ENCODE peak calls at places on chromosome 20, in seven cellular contexts. One of them, this sample, is unnamed.

GRCh38 chr20:56807118-56807517 is 178.0 kb downstream of the TFAP2C start:
- DNase-seq in GM23338: no peak
- DNase-seq in colonic mucosa: no peak
- DNase-seq in foreskin keratinocyte: no peak
- DNase-seq in coronary artery: no peak
- DNase-seq in HFFc6: no peak
- DNase-seq in lower lobe of right lung: no peak
- DNase-seq in this sample: no peak

GRCh38 chr20:6731951-6732580 is 35.4 kb upstream of the BMP2 start:
- DNase-seq in GM23338: no peak
- DNase-seq in colonic mucosa: no peak
- DNase-seq in foreskin keratinocyte: no peak
- DNase-seq in coronary artery: no peak
- DNase-seq in HFFc6: no peak
- DNase-seq in lower lobe of right lung: peak; percentile 48
- DNase-seq in this sample: no peak

GRCh38 chr20:37823276-37823980 is 79.5 kb upstream of the VSTM2L start:
- DNase-seq in GM23338: peak; percentile 33
- DNase-seq in colonic mucosa: no peak
- DNase-seq in foreskin keratinocyte: peak; percentile 42
- DNase-seq in coronary artery: no peak
- DNase-seq in HFFc6: no peak
- DNase-seq in lower lobe of right lung: no peak
- DNase-seq in this sample: no peak

GRCh38 chr20:38245753-38246152 is 14.8 kb downstream of the KIAA1755 start:
- DNase-seq in GM23338: no peak
- DNase-seq in colonic mucosa: no peak
- DNase-seq in foreskin keratinocyte: no peak
- DNase-seq in coronary artery: no peak
- DNase-seq in HFFc6: no peak
- DNase-seq in lower lobe of right lung: no peak
- DNase-seq in this sample: no peak

GRCh38 chr20:52219441-52219840 is 27.9 kb upstream of the ZFP64 start:
- DNase-seq in GM23338: peak; percentile 67
- DNase-seq in colonic mucosa: peak; percentile 29
- DNase-seq in foreskin keratinocyte: no peak
- DNase-seq in coronary artery: no peak
- DNase-seq in HFFc6: no peak
- DNase-seq in lower lobe of right lung: no peak
- DNase-seq in this sample: peak; percentile 22

GRCh38 chr20:49583669-49584417 is 15.9 kb upstream of the PTGIS start:
- DNase-seq in GM23338: no peak
- DNase-seq in colonic mucosa: peak; percentile 68
- DNase-seq in foreskin keratinocyte: no peak
- DNase-seq in coronary artery: peak; percentile 93
- DNase-seq in HFFc6: peak; percentile 44
- DNase-seq in lower lobe of right lung: peak; percentile 56
- DNase-seq in this sample: peak; percentile 31

GRCh38 chr20:21615617-21616080 is 89.8 kb upstream of the PAX1 start:
- DNase-seq in GM23338: peak; percentile 81
- DNase-seq in colonic mucosa: peak; percentile 36
- DNase-seq in foreskin keratinocyte: peak; percentile 27
- DNase-seq in coronary artery: no peak
- DNase-seq in HFFc6: peak; percentile 43
- DNase-seq in lower lobe of right lung: peak; percentile 55
- DNase-seq in this sample: peak; percentile 60

GRCh38 chr20:36248836-36249235 is 12.6 kb downstream of the AAR2 start:
- DNase-seq in GM23338: no peak
- DNase-seq in colonic mucosa: no peak
- DNase-seq in foreskin keratinocyte: no peak
- DNase-seq in coronary artery: no peak
- DNase-seq in HFFc6: no peak
- DNase-seq in lower lobe of right lung: no peak
- DNase-seq in this sample: no peak

GRCh38 chr20:41734506-41734945 is 116.3 kb upstream of the CHD6 start:
- DNase-seq in GM23338: peak; percentile 78
- DNase-seq in colonic mucosa: peak; percentile 48
- DNase-seq in foreskin keratinocyte: peak; percentile 28
- DNase-seq in coronary artery: no peak
- DNase-seq in HFFc6: peak; percentile 34
- DNase-seq in lower lobe of right lung: peak; percentile 45
- DNase-seq in this sample: peak; percentile 55

GRCh38 chr20:63055575-63056235 is 48.9 kb upstream of the BHLHE23 start:
- DNase-seq in GM23338: no peak
- DNase-seq in colonic mucosa: no peak
- DNase-seq in foreskin keratinocyte: no peak
- DNase-seq in coronary artery: peak; percentile 55
- DNase-seq in HFFc6: no peak
- DNase-seq in lower lobe of right lung: peak; percentile 41
- DNase-seq in this sample: no peak

GRCh38 chr20:40562031-40562430 is 127.0 kb downstream of the MAFB start:
- DNase-seq in GM23338: no peak
- DNase-seq in colonic mucosa: peak; percentile 48
- DNase-seq in foreskin keratinocyte: peak; percentile 23
- DNase-seq in coronary artery: no peak
- DNase-seq in HFFc6: no peak
- DNase-seq in lower lobe of right lung: peak; percentile 78
- DNase-seq in this sample: no peak

GRCh38 chr20:47501483-47502270 is at the start of gene NCOA3:
- DNase-seq in GM23338: peak; percentile 99
- DNase-seq in colonic mucosa: peak; percentile 96
- DNase-seq in foreskin keratinocyte: peak; percentile 87
- DNase-seq in coronary artery: peak; percentile 90
- DNase-seq in HFFc6: peak; percentile 94
- DNase-seq in lower lobe of right lung: peak; percentile 98
- DNase-seq in this sample: peak; percentile 100
- TF ChIP-seq CTCF in GM23338: no peak
- TF ChIP-seq CTCF in colonic mucosa: peak; percentile 47
- TF ChIP-seq CTCF in foreskin keratinocyte: peak; percentile 57
- TF ChIP-seq CTCF in coronary artery: no peak
- TF ChIP-seq CTCF in HFFc6: peak; percentile 77
- TF ChIP-seq CTCF in lower lobe of right lung: peak; percentile 56
- TF ChIP-seq CTCF in this sample: peak; percentile 43

GRCh38 chr20:24915892-24916291 is 33.2 kb upstream of the CST7 start:
- DNase-seq in GM23338: no peak
- DNase-seq in colonic mucosa: peak; percentile 12
- DNase-seq in foreskin keratinocyte: no peak
- DNase-seq in coronary artery: no peak
- DNase-seq in HFFc6: no peak
- DNase-seq in lower lobe of right lung: no peak
- DNase-seq in this sample: no peak

GRCh38 chr20:24917797-24918578 is 31.1 kb upstream of the CST7 start:
- DNase-seq in GM23338: peak; percentile 92
- DNase-seq in colonic mucosa: peak; percentile 54
- DNase-seq in foreskin keratinocyte: peak; percentile 22
- DNase-seq in coronary artery: no peak
- DNase-seq in HFFc6: peak; percentile 25
- DNase-seq in lower lobe of right lung: peak; percentile 82
- DNase-seq in this sample: peak; percentile 77

GRCh38 chr20:24917056-24917455 is 32.0 kb upstream of the CST7 start:
- DNase-seq in GM23338: no peak
- DNase-seq in colonic mucosa: peak; percentile 2
- DNase-seq in foreskin keratinocyte: no peak
- DNase-seq in coronary artery: no peak
- DNase-seq in HFFc6: no peak
- DNase-seq in lower lobe of right lung: no peak
- DNase-seq in this sample: no peak

GRCh38 chr20:24916412-24916811 is 32.7 kb upstream of the CST7 start:
- DNase-seq in GM23338: no peak
- DNase-seq in colonic mucosa: peak; percentile 6
- DNase-seq in foreskin keratinocyte: no peak
- DNase-seq in coronary artery: no peak
- DNase-seq in HFFc6: no peak
- DNase-seq in lower lobe of right lung: no peak
- DNase-seq in this sample: no peak

DNA sequence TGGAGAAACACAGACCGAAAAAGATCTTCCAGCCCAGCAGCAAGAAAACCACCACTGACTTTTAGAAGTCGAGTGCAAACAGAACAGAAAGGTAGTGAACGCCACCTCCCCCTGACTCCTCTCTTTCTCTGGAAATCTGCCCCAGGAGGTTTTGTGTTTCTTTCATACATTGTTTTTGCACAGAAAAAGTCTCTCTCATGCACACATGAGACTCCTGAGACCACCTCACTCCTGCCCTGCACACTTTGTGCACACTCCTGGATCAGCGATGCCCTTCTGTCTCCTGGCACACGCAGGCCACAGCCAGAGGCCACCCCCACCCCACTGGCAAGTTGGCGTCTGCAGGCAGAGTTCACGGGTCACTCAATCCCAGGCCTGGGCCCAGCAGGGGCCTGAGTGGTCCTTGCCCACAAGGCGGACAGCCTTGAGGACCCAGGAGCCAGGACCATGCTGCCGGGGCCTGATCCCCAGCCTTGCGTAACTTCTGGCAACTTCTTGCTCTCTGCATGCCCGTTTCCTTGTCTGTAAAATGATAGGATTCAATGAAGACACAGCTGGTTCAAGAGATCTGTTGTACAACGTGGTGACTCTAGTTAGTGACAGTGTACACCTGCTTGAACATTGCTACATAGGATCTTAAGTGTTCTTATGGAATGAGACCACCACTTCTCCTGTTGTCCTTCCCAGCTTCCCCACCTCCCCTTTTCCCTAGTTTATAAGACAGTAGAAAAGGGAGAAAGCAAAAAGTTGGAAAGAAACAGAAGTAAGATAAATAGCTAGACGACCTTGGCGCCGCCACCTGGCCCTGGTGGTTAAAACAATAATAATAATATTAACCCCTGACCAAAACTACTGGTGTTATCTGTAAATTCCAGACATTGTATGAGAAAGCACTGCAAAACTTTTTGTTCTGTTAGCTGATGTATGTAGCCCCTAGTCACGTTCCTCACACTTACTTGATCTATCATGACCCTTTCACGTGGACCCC is 30.2 kb upstream of the CST7 start:
- DNase-seq in GM23338: no peak
- DNase-seq in colonic mucosa: peak; percentile 15
- DNase-seq in foreskin keratinocyte: no peak
- DNase-seq in coronary artery: no peak
- DNase-seq in HFFc6: no peak
- DNase-seq in lower lobe of right lung: no peak
- DNase-seq in this sample: no peak
- TF ChIP-seq CTCF in GM23338: no peak
- TF ChIP-seq CTCF in colonic mucosa: no peak
- TF ChIP-seq CTCF in foreskin keratinocyte: no peak
- TF ChIP-seq CTCF in coronary artery: no peak
- TF ChIP-seq CTCF in HFFc6: peak; percentile 68
- TF ChIP-seq CTCF in lower lobe of right lung: no peak
- TF ChIP-seq CTCF in this sample: no peak

DNA sequence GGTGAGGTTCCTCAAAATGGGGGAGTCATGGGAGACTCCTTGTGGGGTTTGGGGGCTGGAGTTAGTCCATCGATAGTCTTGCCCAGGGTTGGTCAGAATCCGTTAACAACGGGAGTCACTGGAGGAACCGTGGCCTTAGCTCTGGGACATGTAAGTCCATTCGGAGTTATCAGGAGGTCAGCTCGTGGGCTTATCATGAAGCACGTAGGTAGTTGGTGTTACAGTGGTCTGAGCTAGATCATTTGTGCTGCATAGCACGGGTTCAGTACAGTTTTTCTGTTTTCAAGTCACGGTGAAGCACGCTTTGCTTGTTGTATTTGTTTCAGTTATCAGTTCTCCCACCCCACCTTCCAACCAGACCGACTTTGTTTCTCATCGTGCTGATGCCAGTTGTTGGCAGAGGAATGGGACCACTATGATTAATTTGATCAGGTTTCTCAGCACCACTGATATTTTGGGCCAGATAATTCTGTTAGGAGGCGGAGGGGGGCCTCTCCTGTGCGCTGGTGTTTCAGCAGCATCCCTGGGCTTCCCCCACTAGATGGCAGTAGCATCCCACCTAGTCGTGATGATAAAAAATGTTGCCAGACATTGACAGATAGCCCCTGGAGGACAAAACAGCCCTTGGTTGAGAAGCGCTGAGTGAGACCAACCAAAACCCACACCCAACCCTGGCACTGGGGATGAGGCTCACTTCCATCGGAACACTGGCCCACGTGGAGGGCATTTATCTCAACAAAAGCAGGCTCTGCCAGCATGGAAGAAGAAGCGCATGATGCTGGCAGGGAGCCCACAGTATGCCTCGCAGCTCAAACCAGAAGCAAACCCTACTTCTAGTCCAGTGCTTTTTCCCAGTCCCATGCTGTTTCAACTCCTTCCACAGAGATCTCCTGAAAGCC is 2.2 kb upstream of the APMAP start:
- DNase-seq in GM23338: peak; percentile 89
- DNase-seq in colonic mucosa: peak; percentile 88
- DNase-seq in foreskin keratinocyte: peak; percentile 47
- DNase-seq in coronary artery: peak; percentile 85
- DNase-seq in HFFc6: peak; percentile 72
- DNase-seq in lower lobe of right lung: peak; percentile 68
- DNase-seq in this sample: peak; percentile 80
- TF ChIP-seq CTCF in GM23338: peak; percentile 89
- TF ChIP-seq CTCF in colonic mucosa: peak; percentile 87
- TF ChIP-seq CTCF in foreskin keratinocyte: peak; percentile 93
- TF ChIP-seq CTCF in coronary artery: peak; percentile 92
- TF ChIP-seq CTCF in HFFc6: peak; percentile 95
- TF ChIP-seq CTCF in lower lobe of right lung: peak; percentile 92
- TF ChIP-seq CTCF in this sample: peak; percentile 97

GRCh38 chr20:64140421-64140820 is 23.8 kb upstream of the MYT1 start:
- DNase-seq in GM23338: no peak
- DNase-seq in colonic mucosa: no peak
- DNase-seq in foreskin keratinocyte: no peak
- DNase-seq in coronary artery: no peak
- DNase-seq in HFFc6: no peak
- DNase-seq in lower lobe of right lung: peak; percentile 18
- DNase-seq in this sample: no peak

GRCh38 chr20:64142546-64142945 is 21.7 kb upstream of the MYT1 start:
- DNase-seq in GM23338: no peak
- DNase-seq in colonic mucosa: no peak
- DNase-seq in foreskin keratinocyte: no peak
- DNase-seq in coronary artery: no peak
- DNase-seq in HFFc6: no peak
- DNase-seq in lower lobe of right lung: peak; percentile 13
- DNase-seq in this sample: no peak

GRCh38 chr20:64143018-64143801 is 21.0 kb upstream of the MYT1 start:
- DNase-seq in GM23338: no peak
- DNase-seq in colonic mucosa: no peak
- DNase-seq in foreskin keratinocyte: no peak
- DNase-seq in coronary artery: no peak
- DNase-seq in HFFc6: no peak
- DNase-seq in lower lobe of right lung: peak; percentile 34
- DNase-seq in this sample: no peak

GRCh38 chr20:64139200-64140081 is 24.8 kb upstream of the MYT1 start:
- DNase-seq in GM23338: no peak
- DNase-seq in colonic mucosa: no peak
- DNase-seq in foreskin keratinocyte: no peak
- DNase-seq in coronary artery: no peak
- DNase-seq in HFFc6: no peak
- DNase-seq in lower lobe of right lung: peak; percentile 33
- DNase-seq in this sample: no peak

DNA sequence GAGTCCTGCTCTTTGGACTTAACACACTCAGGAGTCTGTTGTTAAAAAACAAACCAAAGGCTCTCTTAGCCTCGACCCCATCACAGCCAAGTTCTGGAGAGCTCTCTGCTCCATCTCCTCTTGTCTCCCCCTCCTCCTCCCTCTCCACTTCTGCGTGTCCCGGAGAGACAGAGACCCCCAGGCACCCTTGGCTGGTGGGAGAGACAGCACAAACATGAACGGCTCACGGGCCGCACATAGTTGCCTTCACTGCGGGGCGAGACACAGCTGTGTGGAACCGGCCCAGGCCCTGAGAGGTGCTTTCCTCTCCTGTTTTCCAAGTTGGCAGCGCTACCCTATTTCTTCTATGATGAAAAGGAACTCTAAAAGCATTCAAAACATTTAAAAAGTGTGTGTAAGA is 23.3 kb upstream of the MYT1 start:
- DNase-seq in GM23338: no peak
- DNase-seq in colonic mucosa: no peak
- DNase-seq in foreskin keratinocyte: no peak
- DNase-seq in coronary artery: no peak
- DNase-seq in HFFc6: no peak
- DNase-seq in lower lobe of right lung: peak; percentile 35
- DNase-seq in this sample: no peak
- TF ChIP-seq CTCF in GM23338: no peak
- TF ChIP-seq CTCF in colonic mucosa: no peak
- TF ChIP-seq CTCF in foreskin keratinocyte: no peak
- TF ChIP-seq CTCF in coronary artery: no peak
- TF ChIP-seq CTCF in HFFc6: no peak
- TF ChIP-seq CTCF in lower lobe of right lung: no peak
- TF ChIP-seq CTCF in this sample: no peak

This sample was measured in BE2C.